ENCODE peak calls at places on chromosomes 11 and 22, in six cellular contexts. C is fibroblast of the aortic adventitia, U is Panc1, A is uterus, Z is IMR-90, Q is A549. B is an unnamed sample.

GRCh38 chr11:103842191-103842590 is 194.2 kb upstream of the DDI1 start:
- DNase-seq in Z (no peak), U (no peak), C (peak; percentile 92), A (no peak), Q (no peak), B (peak; percentile 64)

GRCh38 chr22:43434601-43435311 is 22.9 kb downstream of the MPPED1 start:
- DNase-seq in Z (no peak), U (no peak), C (no peak), A (no peak), Q (no peak), B (no peak)

GRCh38 chr11:27443746-27444465 is 28.7 kb downstream of the LGR4 start:
- DNase-seq in Z (no peak), U (no peak), Q (no peak), A (no peak), C (no peak), B (no peak)

GRCh38 chr11:128302425-128303186 is 284.8 kb downstream of the ETS1 start:
- DNase-seq in C (no peak), A (no peak), U (no peak), Z (no peak), Q (no peak), B (no peak)

GRCh38 chr11:6736495-6737121 is 35.2 kb downstream of the OR2AG2 start:
- DNase-seq in C (peak; percentile 13), U (no peak), Q (no peak), A (no peak), Z (no peak), B (no peak)

GRCh38 chr11:17498058-17498457 is 21.4 kb upstream of the ABCC8 start:
- DNase-seq in Z (no peak), U (no peak), A (no peak), C (no peak), Q (no peak), B (no peak)

GRCh38 chr22:32005453-32005852 is 37.6 kb upstream of the SLC5A1 start:
- DNase-seq in Z (peak; percentile 25), Q (peak; percentile 40), C (peak; percentile 78), U (no peak), A (no peak), B (peak; percentile 31)

GRCh38 chr11:12174145-12175143 is 64.1 kb downstream of the MICAL2 start:
- DNase-seq in U (no peak), C (peak; percentile 69), Q (no peak), Z (peak; percentile 81), A (no peak), B (peak; percentile 55)

GRCh38 chr11:6353367-6353987 is 33.2 kb upstream of the CAVIN3 start:
- DNase-seq in C (peak; percentile 61), Q (peak; percentile 79), Z (peak; percentile 40), U (peak; percentile 55), A (peak; percentile 53), B (peak; percentile 53)

GRCh38 chr22:27947461-27947860 is 28.4 kb upstream of the PITPNB start:
- DNase-seq in A (no peak), U (no peak), Z (no peak), Q (no peak), C (peak; percentile 36), B (peak; percentile 57)

GRCh38 chr11:69427906-69428880 is 53.3 kb upstream of the LINC01488 start:
- DNase-seq in Q (no peak), U (no peak), A (no peak), Z (no peak), C (no peak), B (no peak)

GRCh38 chr11:61635787-61636186 is 44.4 kb upstream of the DAGLA start:
- DNase-seq in Q (no peak), U (no peak), Z (no peak), C (no peak), A (no peak), B (no peak)

GRCh38 chr22:41949297-41949965 is 2.5 kb upstream of the CENPM start:
- DNase-seq in C (no peak), A (no peak), U (no peak), Q (no peak), Z (no peak), B (no peak)

GRCh38 chr22:44831885-44832284 is 79.5 kb downstream of the ARHGAP8 start:
- DNase-seq in Z (no peak), C (no peak), A (no peak), Q (no peak), U (no peak), B (no peak)

GRCh38 chr22:44827666-44828065 is 75.3 kb downstream of the ARHGAP8 start:
- DNase-seq in A (no peak), Q (no peak), U (no peak), C (no peak), Z (no peak), B (no peak)

GRCh38 chr22:44824271-44824670 is 71.9 kb downstream of the ARHGAP8 start:
- DNase-seq in Q (no peak), Z (no peak), U (no peak), A (no peak), C (no peak), B (no peak)

GRCh38 chr22:44825310-44826150 is 73.2 kb downstream of the ARHGAP8 start:
- DNase-seq in A (no peak), C (no peak), Z (no peak), U (no peak), Q (no peak), B (no peak)

GRCh38 chr22:44828193-44828592 is 75.8 kb downstream of the ARHGAP8 start:
- DNase-seq in C (no peak), A (no peak), U (no peak), Z (no peak), Q (peak; percentile 25), B (no peak)
- TF ChIP-seq CTCF in C (peak; percentile 61), A (no peak), U (peak; percentile 80), Z (peak; percentile 38), Q (peak; percentile 33), B (peak; percentile 43)

DNA sequence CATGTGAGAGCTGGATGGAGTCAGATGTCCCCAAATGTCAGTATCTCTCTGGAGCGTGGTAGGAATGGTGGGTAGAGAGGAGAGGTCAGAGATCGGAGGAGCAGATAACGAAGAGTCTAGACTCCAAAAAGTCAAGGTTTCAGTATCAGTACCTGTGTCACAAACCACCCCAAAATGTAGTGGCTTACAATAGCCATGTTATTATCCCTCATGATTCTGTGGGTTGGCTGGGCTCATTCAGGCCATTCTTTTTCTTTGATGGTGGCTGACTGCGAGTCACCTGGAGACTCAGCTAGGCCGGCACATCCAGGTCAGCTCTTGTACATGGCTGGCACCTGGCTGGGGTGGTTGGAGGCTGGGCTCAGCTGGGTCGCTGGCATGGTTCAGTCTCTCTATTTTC is 7.3 kb upstream of the SSTR3 start:
- DNase-seq in Z (no peak), A (no peak), Q (no peak), U (no peak), C (no peak), B (no peak)
- H3K4me3 ChIP-seq in Z (no peak overlapping the region), A (no peak overlapping the region), Q (no peak overlapping the region), U (no peak overlapping the region), C (no peak overlapping the region), B (no peak overlapping the region)

GRCh38 chr11:123431619-123432018 is 1.6 kb downstream of the GRAMD1B start:
- DNase-seq in Z (peak; percentile 23), Q (no peak), U (no peak), A (no peak), C (no peak), B (no peak)

GRCh38 chr11:123428221-123428631 is 1.8 kb upstream of the GRAMD1B start:
- DNase-seq in C (peak; percentile 60), A (peak; percentile 30), U (no peak), Q (no peak), Z (no peak), B (peak; percentile 53)

GRCh38 chr11:123429336-123429735 is 733 bp upstream of the GRAMD1B start:
- DNase-seq in C (peak; percentile 41), A (no peak), Q (no peak), U (no peak), Z (peak; percentile 86), B (no peak)

GRCh38 chr11:123430736-123431356 is 777 bp downstream of the GRAMD1B start:
- DNase-seq in Z (peak; percentile 51), U (no peak), A (peak; percentile 29), Q (peak; percentile 72), C (peak; percentile 49), B (peak; percentile 68)

DNA sequence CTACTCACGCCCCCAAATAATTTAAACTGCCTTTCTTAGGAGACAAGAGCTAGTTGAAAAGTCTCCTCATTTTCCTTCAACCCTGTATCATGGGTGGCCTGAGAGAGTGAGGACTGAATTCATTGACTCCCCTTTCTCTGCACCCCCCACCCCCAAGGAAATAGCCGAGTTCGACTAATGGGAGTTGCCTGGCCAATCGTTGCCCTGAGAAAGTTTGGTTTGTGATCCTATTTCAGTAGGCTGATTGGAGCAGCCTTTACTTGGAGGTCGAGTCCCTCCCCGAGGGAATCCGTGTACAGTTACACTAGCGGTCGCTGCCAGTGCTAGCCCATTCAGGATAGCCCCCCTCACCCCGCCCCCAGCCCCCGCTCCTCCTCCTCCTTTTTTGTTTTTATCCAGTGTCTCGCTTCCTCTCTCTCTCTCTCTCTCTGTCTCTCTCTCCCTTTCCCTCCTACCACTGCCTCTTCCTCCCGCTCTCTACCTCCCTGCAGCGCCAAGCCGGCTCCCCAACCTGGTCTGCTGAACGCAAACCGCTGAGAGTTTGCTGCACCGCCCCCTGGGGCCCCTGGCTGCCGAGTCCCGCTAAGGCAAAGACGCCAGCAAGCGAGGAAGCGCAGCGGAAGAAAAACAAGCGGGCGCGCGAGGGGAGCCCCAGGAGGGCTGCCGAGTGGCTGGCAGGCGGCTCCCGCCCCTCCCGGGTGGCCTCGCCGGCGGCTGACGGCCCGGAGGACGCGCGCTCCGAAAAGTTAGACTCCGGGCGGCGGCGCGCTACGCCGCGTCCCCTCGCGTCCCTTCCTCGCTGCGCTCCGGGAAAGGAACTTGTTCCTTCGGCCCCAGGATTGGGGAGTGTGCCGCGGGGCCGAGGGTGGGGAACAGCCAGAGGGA is at the start of gene GRAMD1B:
- DNase-seq in Q (peak; percentile 73), C (peak; percentile 66), U (no peak), A (peak; percentile 33), Z (peak; percentile 90), B (peak; percentile 86)
- TF ChIP-seq CTCF in Q (peak; percentile 0), C (peak; percentile 27), U (no peak), A (no peak), Z (peak; percentile 21), B (peak; percentile 14)

GRCh38 chr11:65549088-65549487 is 9.1 kb downstream of the LTBP3 start:
- DNase-seq in Z (no peak), A (no peak), C (no peak), Q (no peak), U (no peak), B (no peak)

GRCh38 chr11:65547446-65548125 is 10.6 kb downstream of the LTBP3 start:
- DNase-seq in Z (no peak), C (no peak), A (no peak), U (no peak), Q (no peak), B (no peak)

GRCh38 chr11:65542738-65543390 is 15.3 kb downstream of the LTBP3 start:
- DNase-seq in U (no peak), C (no peak), Q (no peak), Z (no peak), A (no peak), B (no peak)

GRCh38 chr11:65546217-65546958 is 11.8 kb downstream of the LTBP3 start:
- DNase-seq in Z (no peak), C (no peak), A (peak; percentile 72), U (no peak), Q (peak; percentile 55), B (no peak)

DNA sequence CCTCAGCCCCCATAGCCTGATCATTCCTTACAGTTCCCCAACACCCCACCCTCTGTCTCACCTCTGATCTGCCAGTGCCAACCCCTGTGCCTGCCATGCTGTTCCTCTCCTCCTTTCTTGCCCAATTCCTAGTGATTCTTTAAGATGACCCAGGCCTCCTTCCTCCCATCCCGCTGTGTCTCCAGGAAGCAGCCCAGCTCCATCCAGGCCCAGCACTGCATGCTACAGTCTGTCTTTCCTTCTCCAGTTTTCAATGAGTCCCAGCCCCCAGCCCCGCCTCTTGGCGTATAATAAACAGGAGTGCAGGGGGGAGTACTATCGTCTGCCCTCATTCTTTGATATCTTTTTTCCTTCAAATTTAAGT is 12.3 kb downstream of the LTBP3 start:
- DNase-seq in Z (no peak), A (no peak), U (no peak), C (no peak), Q (no peak), B (no peak)
- H3K4me3 ChIP-seq in Z (no peak overlapping the region), A (no peak overlapping the region), U (no peak overlapping the region), C (no peak overlapping the region), Q (no peak overlapping the region), B (no peak overlapping the region)

B was measured in fibroblast of pulmonary artery.